ENCODE peak calls at places on chromosome 15, in seven cellular contexts. T is H9, U is LoVo, A is HTR-8/SVneo, D is psoas muscle, I is T47D, Q is activated gamma-delta T cell treated with Interleukin-2 at 50 U/mL for 16 hours. M is an unnamed sample.
A peak's percentile ranks its signal among the peaks of the same experiment; 100 is the strongest.

GRCh38 chr15:51405646-51406194 is 64.3 kb downstream of the GLDN start:
- DNase-seq in D (no peak), Q (no peak), I (no peak), T (peak; percentile 7), A (no peak), U (no peak), M (no peak)

GRCh38 chr15:71462638-71463037 is 347.4 kb downstream of the THSD4 start:
- DNase-seq in I (no peak), T (no peak), D (no peak), U (no peak), Q (no peak), A (no peak), M (no peak)

GRCh38 chr15:51889486-51889885 is 60.0 kb downstream of the TMOD3 start:
- DNase-seq in I (no peak), D (no peak), Q (no peak), T (no peak), U (no peak), A (no peak), M (no peak)

GRCh38 chr15:61921093-61921492 is 139.2 kb downstream of the VPS13C start:
- DNase-seq in D (no peak), Q (no peak), T (no peak), A (no peak), U (no peak), I (no peak), M (no peak)

GRCh38 chr15:89198934-89199333 is 22.4 kb downstream of the RLBP1 start:
- DNase-seq in A (no peak), D (no peak), I (no peak), Q (no peak), U (no peak), T (no peak), M (no peak)

GRCh38 chr15:88745075-88745474 is 58.2 kb upstream of the ACAN start:
- DNase-seq in D (no peak), I (no peak), Q (no peak), U (no peak), T (no peak), A (no peak), M (no peak)

GRCh38 chr15:63291507-63291906 is 14.1 kb downstream of the APH1B start:
- DNase-seq in T (no peak), A (no peak), U (no peak), D (no peak), Q (no peak), I (no peak), M (no peak)

GRCh38 chr15:22954798-22955543 is 25.2 kb downstream of the CYFIP1 start:
- DNase-seq in Q (no peak), D (no peak), U (no peak), T (no peak), A (no peak), I (peak; percentile 51), M (no peak)

GRCh38 chr15:69838338-69838737 is 259.4 kb downstream of the TLE3 start:
- DNase-seq in U (no peak), D (no peak), T (no peak), Q (no peak), I (no peak), A (no peak), M (no peak)

GRCh38 chr15:49279481-49280186 is 109.6 kb downstream of the GALK2 start:
- DNase-seq in T (no peak), I (no peak), U (no peak), Q (no peak), A (no peak), D (no peak), M (no peak)

GRCh38 chr15:89423981-89424380 is 72.4 kb downstream of the RHCG start:
- DNase-seq in I (no peak), A (no peak), T (no peak), U (no peak), Q (no peak), D (no peak), M (no peak)

GRCh38 chr15:89167267-89168176 is 53.9 kb downstream of the RLBP1 start:
- DNase-seq in A (peak; percentile 42), D (peak; percentile 46), U (peak; percentile 60), Q (no peak), T (no peak), I (no peak), M (no peak)

GRCh38 chr15:73046073-73046472 is 6.2 kb upstream of the NEO1 start:
- DNase-seq in A (no peak), Q (no peak), I (no peak), D (no peak), T (no peak), U (no peak), M (no peak)

M was measured in CD4-positive, alpha-beta T cell.